ENCODE peak calls at places on chromosomes 6 and 20, in ten cellular contexts. H, X, G, W, Z, M, N, C, A and R are unnamed samples.

GRCh38 chr6:57158658-57159057 is 13.5 kb upstream of the BAG2 start:
- DNase-seq in W (no peak), X (no peak), H (no peak), N (no peak), Z (no peak), G (no peak), M (no peak), C (no peak), A (no peak), R (no peak)

GRCh38 chr6:170084166-170084730 is 206.6 kb downstream of the DLL1 start:
- DNase-seq in G (no peak), A (no peak), W (no peak), H (no peak), Z (no peak), C (peak), M (no peak), X (peak), N (no peak), R (no peak)

GRCh38 chr20:29443819-29444218 is 1813.6 kb upstream of the DEFB115 start:
- DNase-seq in G (no peak), C (no peak), M (no peak), H (no peak), Z (no peak), N (no peak), W (no peak), X (no peak), A (no peak), R (no peak)

GRCh38 chr6:167543602-167544506 is 219.0 kb downstream of the TTLL2 start:
- DNase-seq in G (no peak), X (no peak), N (no peak), H (peak), C (no peak), M (no peak), W (peak), A (no peak), Z (peak), R (no peak)

GRCh38 chr6:3663081-3663480 is 88.4 kb downstream of the PXDC1 start:
- DNase-seq in C (no peak), W (no peak), G (no peak), Z (no peak), N (no peak), X (no peak), M (no peak), H (no peak), A (no peak), R (no peak)

GRCh38 chr6:160428818-160429744 is 80.9 kb downstream of the SLC22A3 start:
- DNase-seq in N (no peak), X (no peak), Z (no peak), G (no peak), H (no peak), W (no peak), A (no peak), C (no peak), M (peak), R (no peak)

GRCh38 chr6:89525786-89526562 is 93.0 kb downstream of the ANKRD6 start:
- DNase-seq in C (no peak), Z (no peak), N (no peak), G (peak), X (no peak), H (no peak), M (no peak), W (no peak), A (no peak), R (no peak)

GRCh38 chr6:107801195-107801594 is 22.9 kb downstream of the SCML4 start:
- DNase-seq in Z (no peak), W (no peak), M (no peak), H (no peak), C (no peak), N (no peak), A (no peak), G (no peak), X (no peak), R (no peak)

GRCh38 chr6:139764498-139764986 is 390.1 kb upstream of the CITED2 start:
- DNase-seq in G (no peak), H (peak), X (no peak), M (no peak), C (no peak), N (no peak), W (peak), Z (peak), A (peak), R (no peak)

GRCh38 chr6:28220164-28221133 is 4.6 kb upstream of the ZSCAN9 start:
- DNase-seq in A (no peak), N (no peak), C (no peak), H (no peak), M (no peak), W (no peak), Z (no peak), X (no peak), G (no peak), R (no peak)

GRCh38 chr6:29965873-29966601 is 23.7 kb downstream of the HLA-A start:
- DNase-seq in N (no peak), Z (no peak), A (peak), W (peak), M (peak), H (peak), G (peak), X (peak), C (peak), R (no peak)

GRCh38 chr20:36745234-36745926 is 510 bp downstream of the NDRG3 start:
- DNase-seq in N (no peak), H (peak), W (no peak), M (no peak), C (no peak), A (no peak), X (no peak), G (no peak), Z (no peak), R (no peak)

GRCh38 chr6:46419576-46420002 is 71.7 kb downstream of the RCAN2 start:
- DNase-seq in C (no peak), H (peak), N (no peak), A (no peak), X (no peak), G (peak), W (peak), M (peak), Z (peak), R (no peak)

GRCh38 chr6:157323924-157324276 is 581 bp upstream of the TMEM242 start:
- DNase-seq in W (peak), X (peak), C (peak), G (no peak), M (peak), A (peak), Z (no peak), H (peak), N (peak), R (no peak)